ENCODE peak calls at places on chromosomes 13 and 19, in four cellular contexts. One of them, this sample, is unnamed.

GRCh38 chr19:35718345-35719041 is 690 bp downstream of the KMT2B start:
- DNase-seq in cardiac muscle cell: peak
- DNase-seq in activated CD4-positive, alpha-beta T cell treated with anti-CD3 and anti-CD28 coated beads for 24 hours: no peak
- DNase-seq in stimulated activated CD4-positive, alpha-beta T cell treated with anti-CD3 and anti-CD28 coated beads, Interleukin-1b, Interleukin-23, amount 100 ng/mL, for 4 hours: peak
- DNase-seq in this sample: no peak

GRCh38 chr13:110387451-110388140 is 80.5 kb downstream of the COL4A2 start:
- DNase-seq in cardiac muscle cell: peak
- DNase-seq in activated CD4-positive, alpha-beta T cell treated with anti-CD3 and anti-CD28 coated beads for 24 hours: no peak
- DNase-seq in stimulated activated CD4-positive, alpha-beta T cell treated with anti-CD3 and anti-CD28 coated beads, Interleukin-1b, Interleukin-23, amount 100 ng/mL, for 4 hours: no peak
- DNase-seq in this sample: peak

GRCh38 chr13:28494861-28495585 is at the start of gene FLT1:
- DNase-seq in activated CD4-positive, alpha-beta T cell treated with anti-CD3 and anti-CD28 coated beads for 24 hours: no peak
- DNase-seq in stimulated activated CD4-positive, alpha-beta T cell treated with anti-CD3 and anti-CD28 coated beads, Interleukin-1b, Interleukin-23, amount 100 ng/mL, for 4 hours: peak
- DNase-seq in cardiac muscle cell: peak
- DNase-seq in this sample: peak

GRCh38 chr19:12785431-12786011 is 5.8 kb upstream of the JUNB start:
- DNase-seq in cardiac muscle cell: no peak
- DNase-seq in activated CD4-positive, alpha-beta T cell treated with anti-CD3 and anti-CD28 coated beads for 24 hours: no peak
- DNase-seq in stimulated activated CD4-positive, alpha-beta T cell treated with anti-CD3 and anti-CD28 coated beads, Interleukin-1b, Interleukin-23, amount 100 ng/mL, for 4 hours: no peak
- DNase-seq in this sample: peak

GRCh38 chr19:15935167-15935702 is 906 bp upstream of the CYP4F11 start:
- DNase-seq in activated CD4-positive, alpha-beta T cell treated with anti-CD3 and anti-CD28 coated beads for 24 hours: no peak
- DNase-seq in cardiac muscle cell: no peak
- DNase-seq in stimulated activated CD4-positive, alpha-beta T cell treated with anti-CD3 and anti-CD28 coated beads, Interleukin-1b, Interleukin-23, amount 100 ng/mL, for 4 hours: no peak
- DNase-seq in this sample: no peak

GRCh38 chr13:59459972-59460371 is 703.8 kb downstream of the DIAPH3 start:
- DNase-seq in cardiac muscle cell: no peak
- DNase-seq in stimulated activated CD4-positive, alpha-beta T cell treated with anti-CD3 and anti-CD28 coated beads, Interleukin-1b, Interleukin-23, amount 100 ng/mL, for 4 hours: no peak
- DNase-seq in activated CD4-positive, alpha-beta T cell treated with anti-CD3 and anti-CD28 coated beads for 24 hours: no peak
- DNase-seq in this sample: no peak

GRCh38 chr19:23395041-23395721 is at the start of gene ZNF91:
- DNase-seq in cardiac muscle cell: peak
- DNase-seq in activated CD4-positive, alpha-beta T cell treated with anti-CD3 and anti-CD28 coated beads for 24 hours: peak
- DNase-seq in stimulated activated CD4-positive, alpha-beta T cell treated with anti-CD3 and anti-CD28 coated beads, Interleukin-1b, Interleukin-23, amount 100 ng/mL, for 4 hours: peak
- DNase-seq in this sample: peak

GRCh38 chr13:45350152-45350551 is 9.2 kb upstream of the TPT1 start:
- DNase-seq in cardiac muscle cell: no peak
- DNase-seq in activated CD4-positive, alpha-beta T cell treated with anti-CD3 and anti-CD28 coated beads for 24 hours: no peak
- DNase-seq in stimulated activated CD4-positive, alpha-beta T cell treated with anti-CD3 and anti-CD28 coated beads, Interleukin-1b, Interleukin-23, amount 100 ng/mL, for 4 hours: no peak
- DNase-seq in this sample: no peak

GRCh38 chr13:75762967-75763366 is 126.8 kb downstream of the LMO7 start:
- DNase-seq in stimulated activated CD4-positive, alpha-beta T cell treated with anti-CD3 and anti-CD28 coated beads, Interleukin-1b, Interleukin-23, amount 100 ng/mL, for 4 hours: no peak
- DNase-seq in cardiac muscle cell: no peak
- DNase-seq in activated CD4-positive, alpha-beta T cell treated with anti-CD3 and anti-CD28 coated beads for 24 hours: no peak
- DNase-seq in this sample: no peak

This sample was measured in cardiac septum.